ENCODE peak calls at places on chromosome 13, in seven cellular contexts. Y is tibial nerve, P is stomach, M is cardiac muscle cell, T is mammary epithelial cell, R is thoracic aorta, W is brain microvascular endothelial cell. N is an unnamed sample.

GRCh38 chr13:46469064-46469463 is 82.0 kb upstream of the RUBCNL start:
- DNase-seq in W (no peak), Y (no peak), R (no peak), M (no peak), P (no peak), T (no peak), N (no peak)

GRCh38 chr13:78121459-78122348 is 203.1 kb upstream of the EDNRB start:
- DNase-seq in T (peak; percentile 21), P (peak; percentile 46), M (peak; percentile 66), R (no peak), W (peak; percentile 54), Y (no peak), N (peak; percentile 80)

GRCh38 chr13:46484561-46484960 is 68.4 kb upstream of the LRCH1 start:
- DNase-seq in W (no peak), P (no peak), R (no peak), Y (no peak), M (no peak), T (no peak), N (no peak)

GRCh38 chr13:20428666-20429644 is 96.7 kb downstream of the CRYL1 start:
- DNase-seq in Y (no peak), T (peak; percentile 84), P (no peak), M (no peak), W (no peak), R (no peak), N (peak; percentile 25)

GRCh38 chr13:76677047-76677446 is 209.2 kb downstream of the KCTD12 start:
- DNase-seq in T (no peak), P (no peak), M (no peak), Y (peak; percentile 37), W (peak; percentile 82), R (no peak), N (no peak)

GRCh38 chr13:110575322-110576069 is 14.0 kb upstream of the RAB20 start:
- DNase-seq in Y (no peak), W (peak; percentile 14), R (no peak), T (no peak), P (peak; percentile 49), M (peak; percentile 11), N (peak; percentile 75)

GRCh38 chr13:36339600-36340155 is 6.5 kb downstream of the SPART start:
- DNase-seq in T (no peak), M (no peak), R (no peak), W (no peak), Y (no peak), P (no peak), N (no peak)

GRCh38 chr13:38636756-38637155 is 50.1 kb upstream of the FREM2 start:
- DNase-seq in R (no peak), W (no peak), T (no peak), P (peak; percentile 31), M (no peak), Y (no peak), N (no peak)

GRCh38 chr13:114010401-114011101 is 36.7 kb upstream of the C13orf46 start:
- DNase-seq in T (no peak), R (no peak), P (no peak), W (no peak), M (no peak), Y (no peak), N (no peak)

GRCh38 chr13:98878421-98879126 is 99.3 kb downstream of the DOCK9 start:
- DNase-seq in P (no peak), Y (no peak), M (no peak), T (no peak), R (no peak), W (no peak), N (no peak)

GRCh38 chr13:110340812-110341444 is 33.8 kb downstream of the COL4A2 start:
- DNase-seq in R (peak; percentile 95), P (peak; percentile 59), Y (peak; percentile 34), W (peak; percentile 93), M (peak; percentile 28), T (peak; percentile 53), N (peak; percentile 19)

GRCh38 chr13:44237276-44237767 is 136.3 kb upstream of the SERP2 start:
- DNase-seq in P (no peak), W (peak; percentile 98), R (peak; percentile 51), Y (peak; percentile 62), T (peak; percentile 89), M (peak; percentile 40), N (peak; percentile 82)

GRCh38 chr13:51000576-51001260 is 91.1 kb downstream of the RNASEH2B start:
- DNase-seq in M (no peak), Y (peak; percentile 35), P (no peak), W (no peak), R (no peak), T (peak; percentile 92), N (no peak)

GRCh38 chr13:70784590-70784989 is 676.3 kb upstream of the KLHL1 start:
- DNase-seq in W (no peak), M (no peak), Y (no peak), R (no peak), P (no peak), T (no peak), N (no peak)

GRCh38 chr13:57634829-57635165 is 3.3 kb downstream of the PCDH17 start:
- DNase-seq in Y (no peak), M (no peak), P (no peak), T (no peak), W (no peak), R (no peak), N (no peak)

GRCh38 chr13:69579351-69579750 is 528.3 kb upstream of the ATXN8OS start:
- DNase-seq in R (no peak), W (no peak), M (peak; percentile 37), Y (no peak), P (no peak), T (peak; percentile 3), N (no peak)

GRCh38 chr13:21025539-21025938 is 35.8 kb downstream of the LATS2 start:
- DNase-seq in R (no peak), P (no peak), M (no peak), T (no peak), Y (no peak), W (no peak), N (no peak)

GRCh38 chr13:87280139-87280538 is 391.0 kb upstream of the SLITRK5 start:
- DNase-seq in P (no peak), W (no peak), M (no peak), Y (no peak), T (no peak), R (no peak), N (no peak)

GRCh38 chr13:74290324-74290773 is 156.1 kb upstream of the KLF12 start:
- DNase-seq in Y (no peak), M (peak; percentile 87), W (peak; percentile 78), T (peak; percentile 97), R (no peak), P (no peak), N (peak; percentile 77)

GRCh38 chr13:101626925-101627555 is 174.6 kb downstream of the ITGBL1 start:
- DNase-seq in M (no peak), P (no peak), Y (no peak), R (no peak), W (no peak), T (no peak), N (peak; percentile 65)
- H3K4me3 ChIP-seq in M (no peak overlapping the region), P (peak overlapping the region; percentile 33), Y (peak overlapping the region; percentile 34), R (peak overlapping the region; percentile 73), W (no peak overlapping the region), T (no peak overlapping the region), N (no peak overlapping the region)

GRCh38 chr13:60957816-60958215 is 457.8 kb downstream of the PCDH20 start:
- DNase-seq in P (no peak), Y (no peak), T (no peak), W (no peak), M (no peak), R (no peak), N (no peak)
- TF ChIP-seq CTCF in P (no peak), Y (no peak), T (no peak), W (no peak), M (no peak), R (no peak), N (no peak)

GRCh38 chr13:75418997-75419396 is 63.0 kb downstream of the TBC1D4 start:
- DNase-seq in M (no peak), Y (no peak), T (no peak), R (no peak), W (no peak), P (no peak), N (no peak)
- H3K4me3 ChIP-seq in M (no peak overlapping the region), Y (no peak overlapping the region), T (no peak overlapping the region), R (no peak overlapping the region), W (no peak overlapping the region), P (no peak overlapping the region), N (no peak overlapping the region)

GRCh38 chr13:27174766-27175455 is 3.3 kb upstream of the USP12 start:
- DNase-seq in Y (no peak), M (no peak), T (no peak), R (no peak), P (no peak), W (no peak), N (peak; percentile 48)

GRCh38 chr13:27176772-27177171 is 5.2 kb upstream of the USP12 start:
- DNase-seq in M (no peak), W (no peak), T (no peak), P (no peak), Y (no peak), R (no peak), N (peak; percentile 65)

GRCh38 chr13:27182054-27182453 is 10.4 kb upstream of the USP12 start:
- DNase-seq in M (no peak), W (no peak), Y (no peak), P (no peak), R (no peak), T (no peak), N (no peak)

GRCh38 chr13:27182844-27183497 is 11.4 kb upstream of the USP12 start:
- DNase-seq in Y (no peak), T (peak; percentile 60), M (peak; percentile 35), R (peak; percentile 66), P (peak; percentile 43), W (peak; percentile 92), N (no peak)

GRCh38 chr13:27177852-27178251 is 6.2 kb upstream of the USP12 start:
- DNase-seq in W (no peak), Y (no peak), M (no peak), R (no peak), P (no peak), T (no peak), N (no peak)
- TF ChIP-seq CTCF in W (peak; percentile 19), Y (no peak), M (no peak), R (no peak), P (no peak), T (peak; percentile 35), N (no peak)

DNA sequence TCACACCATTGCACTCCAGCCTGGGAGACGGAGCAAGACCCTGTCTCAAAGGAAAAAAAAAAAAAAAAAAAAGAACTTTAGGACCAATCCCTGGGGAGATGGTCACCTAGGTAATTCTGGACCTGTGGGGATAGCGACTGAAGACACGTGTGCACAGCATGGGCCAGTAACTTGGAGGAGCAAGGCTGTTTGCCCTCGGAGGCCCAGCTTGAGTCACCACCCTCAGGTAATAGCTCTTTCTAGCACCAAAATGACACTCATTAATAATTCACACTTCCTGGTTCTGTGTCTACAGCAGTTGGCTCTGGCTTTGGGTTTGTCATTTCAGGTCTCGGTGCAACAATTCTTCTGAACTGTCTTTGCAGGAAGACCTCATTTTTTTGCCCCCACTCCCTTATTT is 4.0 kb upstream of the ATP11A start:
- DNase-seq in M (no peak), W (no peak), T (no peak), P (no peak), R (no peak), Y (no peak), N (no peak)
- H3K4me3 ChIP-seq in M (no peak overlapping the region), W (no peak overlapping the region), T (no peak overlapping the region), P (no peak overlapping the region), R (no peak overlapping the region), Y (no peak overlapping the region), N (no peak overlapping the region)

GRCh38 chr13:102800145-102801041 is 1.5 kb downstream of the BIVM start:
- DNase-seq in Y (peak; percentile 61), T (peak; percentile 79), R (no peak), P (peak; percentile 83), W (peak; percentile 57), M (peak; percentile 71), N (peak; percentile 90)
- TF ChIP-seq CTCF in Y (peak; percentile 73), T (peak; percentile 50), R (peak; percentile 65), P (no peak), W (peak; percentile 85), M (peak; percentile 71), N (peak; percentile 83)

N was measured in GM12865.